ENCODE peak calls at places on chromosome 15, in nine cellular contexts. L is left cardiac atrium, U is GM23248, X is amniotic stem cell, W is NCI-H1694 treated with DMSO at 0.1 percent for 48 hours, B is fibroblast of pulmonary artery, R is M059J, J is NCI-H2171 treated with DMSO at 0.1 percent for 48 hours, V is pancreas. E is an unnamed sample.

GRCh38 chr15:81373996-81374395 is at the start of gene TMC3:
- DNase-seq in J (peak), W (no peak), B (no peak), U (peak), V (no peak), X (no peak), R (peak), L (no peak), E (no peak)

GRCh38 chr15:39499701-39500100 is 81.2 kb upstream of the THBS1 start:
- DNase-seq in B (no peak), J (no peak), X (no peak), V (no peak), U (peak), L (no peak), W (no peak), R (no peak), E (no peak)

GRCh38 chr15:83516935-83517334 is 69.8 kb downstream of the SH3GL3 start:
- DNase-seq in W (no peak), B (peak), U (peak), J (no peak), X (no peak), V (no peak), R (peak), L (no peak), E (no peak)

GRCh38 chr15:84669726-84670125 is 11.7 kb upstream of the NMB start:
- DNase-seq in J (no peak), X (no peak), W (no peak), L (no peak), R (no peak), B (no peak), V (no peak), U (peak), E (no peak)

GRCh38 chr15:39367591-39367990 is 213.3 kb upstream of the THBS1 start:
- DNase-seq in R (peak), W (no peak), J (no peak), V (no peak), U (no peak), L (no peak), X (no peak), B (no peak), E (no peak)

GRCh38 chr15:50977157-50977556 is 68.7 kb downstream of the AP4E1 start:
- DNase-seq in B (peak), L (no peak), W (no peak), J (no peak), U (no peak), V (no peak), R (no peak), X (no peak), E (no peak)

GRCh38 chr15:77032052-77032646 is 37.2 kb downstream of the PSTPIP1 start:
- DNase-seq in W (no peak), R (no peak), U (no peak), X (no peak), B (no peak), V (peak), J (no peak), L (peak), E (peak)

GRCh38 chr15:101043911-101044624 is 124.9 kb downstream of the LRRK1 start:
- DNase-seq in J (no peak), X (no peak), U (no peak), R (no peak), W (no peak), B (no peak), V (no peak), L (no peak), E (peak)

GRCh38 chr15:34185666-34186065 is 24.2 kb downstream of the KATNBL1 start:
- DNase-seq in J (no peak), L (no peak), X (no peak), W (no peak), V (no peak), R (no peak), U (no peak), B (peak), E (no peak)

GRCh38 chr15:38217788-38218609 is 34.6 kb upstream of the SPRED1 start:
- DNase-seq in W (no peak), B (peak), R (peak), X (no peak), U (peak), J (no peak), L (no peak), V (no peak), E (no peak)